ENCODE peak calls at places on chromosome 15, in four cellular contexts. D is fibroblast of lung; A is CD8-positive, alpha-beta T cell; X is AG10803. N is an unnamed sample.
A peak's percentile ranks its signal among the peaks of the same experiment; 100 is the strongest.

GRCh38 chr15:67690936-67691335 is 134.4 kb upstream of the SKOR1 start:
- DNase-seq in A (no peak), D (peak; percentile 90), X (peak; percentile 51), N (peak; percentile 37)

GRCh38 chr15:37101634-37102314 is 1.4 kb upstream of the MEIS2 start:
- DNase-seq in A (no peak), X (peak; percentile 69), D (peak; percentile 81), N (peak; percentile 42)

GRCh38 chr15:39666671-39667070 is 85.8 kb downstream of the THBS1 start:
- DNase-seq in A (no peak), X (peak; percentile 83), D (peak; percentile 86), N (no peak)

GRCh38 chr15:100001405-100001804 is 268.2 kb upstream of the LYSMD4 start:
- DNase-seq in X (no peak), D (peak; percentile 20), A (no peak), N (no peak)

GRCh38 chr15:37995461-37996347 is 61.3 kb downstream of the TMCO5A start:
- DNase-seq in A (no peak), X (peak; percentile 72), D (peak; percentile 73), N (peak; percentile 60)

GRCh38 chr15:65286069-65286703 is 497 bp downstream of the PARP16 start:
- DNase-seq in X (no peak), A (no peak), D (peak; percentile 38), N (no peak)

GRCh38 chr15:25408428-25408827 is 30.4 kb downstream of the UBE3A start:
- DNase-seq in A (no peak), X (no peak), D (peak; percentile 36), N (no peak)

GRCh38 chr15:72197460-72198409 is at the start of gene GRAMD2A:
- DNase-seq in X (peak; percentile 39), D (peak; percentile 55), A (no peak), N (no peak)

GRCh38 chr15:90618330-90619136 is 88.8 kb downstream of the CRTC3 start:
- DNase-seq in A (no peak), X (peak; percentile 34), D (no peak), N (no peak)

GRCh38 chr15:42137461-42138261 is 18.8 kb downstream of the PLA2G4F start:
- DNase-seq in D (peak; percentile 45), A (no peak), X (peak; percentile 52), N (peak; percentile 6)

GRCh38 chr15:31364301-31365031 is 37.8 kb downstream of the KLF13 start:
- DNase-seq in D (no peak), A (no peak), X (no peak), N (no peak)

GRCh38 chr15:96324192-96324895 is 6.2 kb upstream of the NR2F2 start:
- DNase-seq in D (peak; percentile 69), X (no peak), A (no peak), N (no peak)

GRCh38 chr15:48868549-48868948 is 9.4 kb upstream of the EID1 start:
- DNase-seq in D (peak; percentile 88), A (no peak), X (peak; percentile 64), N (no peak)

DNA sequence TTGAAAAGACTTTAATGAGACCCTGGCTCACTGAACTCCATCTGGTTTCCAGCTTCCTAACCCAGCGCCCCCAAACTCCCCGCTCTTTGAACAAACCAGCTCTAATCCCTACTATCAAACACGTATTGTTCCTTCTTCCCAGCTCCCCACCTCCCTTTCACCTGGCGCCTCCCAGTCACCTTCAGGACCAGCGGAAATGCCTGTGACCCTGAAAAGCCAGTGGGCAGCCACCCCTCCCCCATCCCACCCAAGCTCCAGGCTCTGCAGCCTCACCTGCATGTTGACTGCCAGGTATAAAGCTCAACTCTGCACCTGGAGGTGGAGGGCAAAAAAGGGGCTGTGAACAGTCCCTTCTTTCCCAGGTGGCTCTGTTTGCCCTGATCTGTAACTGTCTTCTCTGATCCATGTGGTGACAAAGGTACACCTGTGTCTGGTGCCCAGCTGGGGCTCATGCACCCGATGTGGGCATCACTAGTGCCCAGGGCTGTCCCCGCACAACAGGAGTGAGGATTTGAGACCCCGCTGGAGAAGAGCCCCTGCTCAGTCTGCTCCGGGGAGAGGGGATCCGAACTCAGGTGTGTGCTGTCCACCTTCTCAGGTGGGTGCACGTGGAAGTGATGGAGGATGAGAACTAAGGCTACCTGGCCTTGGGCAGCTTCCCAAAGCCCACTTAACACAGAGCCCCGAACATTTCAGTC is 129.0 kb downstream of the NSMCE3 start:
- DNase-seq in A (no peak), D (no peak), X (no peak), N (no peak)
- H3K4me3 ChIP-seq in A (no peak overlapping the region), D (no peak overlapping the region), X (no peak overlapping the region), N (no peak overlapping the region)

DNA sequence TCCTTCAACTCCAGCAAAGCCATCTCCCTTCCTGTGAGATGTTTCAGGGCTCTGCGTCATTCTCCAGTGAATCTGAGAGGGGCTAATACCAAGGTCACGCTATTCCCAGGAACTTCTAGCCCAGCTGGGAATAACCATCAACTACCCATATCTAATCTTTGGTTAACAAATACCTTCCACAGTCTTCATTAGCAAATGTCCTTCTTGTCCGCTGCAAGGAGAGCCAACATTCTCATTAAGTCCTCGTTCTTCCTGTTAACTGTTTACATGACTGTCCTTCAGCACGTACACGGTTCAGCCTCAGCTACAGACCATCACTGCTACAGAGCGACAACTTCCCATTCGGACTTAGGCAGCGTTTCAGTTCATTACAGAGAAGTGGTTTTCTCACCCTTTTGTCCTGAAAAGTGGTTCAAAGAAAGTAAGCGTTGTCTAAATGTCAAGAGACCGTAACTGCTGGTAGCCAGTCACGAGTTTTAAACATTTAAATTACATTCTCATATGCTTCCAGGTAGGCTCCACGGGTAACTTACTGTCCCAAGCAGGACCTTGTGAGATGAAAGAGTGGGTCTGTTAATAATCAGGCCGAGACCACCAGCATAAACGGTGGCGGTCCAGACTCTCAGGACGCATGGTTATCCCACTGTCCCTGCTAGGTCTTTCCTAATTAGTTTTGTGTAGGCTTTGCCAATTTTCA is 63.9 kb downstream of the CHSY1 start:
- DNase-seq in D (peak; percentile 99), X (peak; percentile 88), A (no peak), N (peak; percentile 92)
- H3K4me3 ChIP-seq in D (peak overlapping the region; percentile 49), X (peak overlapping the region; percentile 46), A (no peak overlapping the region), N (peak overlapping the region; percentile 8)

DNA sequence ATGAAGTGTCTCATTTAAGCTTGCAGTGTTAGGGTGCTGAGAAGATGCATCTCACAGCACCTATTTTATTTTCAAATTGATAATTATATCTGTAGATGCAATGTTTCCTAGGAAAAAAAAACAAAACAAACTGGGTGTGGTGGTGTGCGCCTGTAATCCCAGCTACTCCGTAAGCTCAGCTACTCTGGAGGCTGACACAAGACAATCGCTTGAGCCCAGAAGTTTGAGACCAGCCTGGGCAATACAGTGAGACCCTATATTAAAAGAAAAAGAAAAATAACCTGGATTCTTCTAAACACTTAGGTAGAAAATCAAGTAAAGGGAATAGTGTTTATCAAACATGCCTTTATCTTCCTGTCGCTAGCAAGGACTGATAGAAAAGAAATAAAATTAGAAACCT is 1.9 kb downstream of the MINDY2 start:
- DNase-seq in X (no peak), A (no peak), D (no peak), N (no peak)
- H3K4me3 ChIP-seq in X (peak overlapping the region; percentile 96), A (no peak overlapping the region), D (peak overlapping the region; percentile 96), N (peak overlapping the region; percentile 90)

GRCh38 chr15:73926191-73927002 is at the start of gene LOXL1:
- DNase-seq in X (peak; percentile 92), A (no peak), D (peak; percentile 95), N (peak; percentile 65)

GRCh38 chr15:73927003-73927475 is 777 bp downstream of the LOXL1 start:
- DNase-seq in A (no peak), D (no peak), X (peak; percentile 33), N (no peak)

GRCh38 chr15:73928241-73928579 is 1.9 kb downstream of the LOXL1 start:
- DNase-seq in X (no peak), D (no peak), A (no peak), N (no peak)

GRCh38 chr15:73928971-73929627 is 2.8 kb downstream of the LOXL1 start:
- DNase-seq in D (no peak), A (no peak), X (peak; percentile 53), N (no peak)

GRCh38 chr15:73927476-73928240 is 1.4 kb downstream of the LOXL1 start:
- DNase-seq in A (peak; percentile 56), X (peak; percentile 50), D (peak; percentile 53), N (no peak)
- H3K4me3 ChIP-seq in A (peak overlapping the region; percentile 79), X (peak overlapping the region; percentile 90), D (peak overlapping the region; percentile 83), N (peak overlapping the region; percentile 79)

DNA sequence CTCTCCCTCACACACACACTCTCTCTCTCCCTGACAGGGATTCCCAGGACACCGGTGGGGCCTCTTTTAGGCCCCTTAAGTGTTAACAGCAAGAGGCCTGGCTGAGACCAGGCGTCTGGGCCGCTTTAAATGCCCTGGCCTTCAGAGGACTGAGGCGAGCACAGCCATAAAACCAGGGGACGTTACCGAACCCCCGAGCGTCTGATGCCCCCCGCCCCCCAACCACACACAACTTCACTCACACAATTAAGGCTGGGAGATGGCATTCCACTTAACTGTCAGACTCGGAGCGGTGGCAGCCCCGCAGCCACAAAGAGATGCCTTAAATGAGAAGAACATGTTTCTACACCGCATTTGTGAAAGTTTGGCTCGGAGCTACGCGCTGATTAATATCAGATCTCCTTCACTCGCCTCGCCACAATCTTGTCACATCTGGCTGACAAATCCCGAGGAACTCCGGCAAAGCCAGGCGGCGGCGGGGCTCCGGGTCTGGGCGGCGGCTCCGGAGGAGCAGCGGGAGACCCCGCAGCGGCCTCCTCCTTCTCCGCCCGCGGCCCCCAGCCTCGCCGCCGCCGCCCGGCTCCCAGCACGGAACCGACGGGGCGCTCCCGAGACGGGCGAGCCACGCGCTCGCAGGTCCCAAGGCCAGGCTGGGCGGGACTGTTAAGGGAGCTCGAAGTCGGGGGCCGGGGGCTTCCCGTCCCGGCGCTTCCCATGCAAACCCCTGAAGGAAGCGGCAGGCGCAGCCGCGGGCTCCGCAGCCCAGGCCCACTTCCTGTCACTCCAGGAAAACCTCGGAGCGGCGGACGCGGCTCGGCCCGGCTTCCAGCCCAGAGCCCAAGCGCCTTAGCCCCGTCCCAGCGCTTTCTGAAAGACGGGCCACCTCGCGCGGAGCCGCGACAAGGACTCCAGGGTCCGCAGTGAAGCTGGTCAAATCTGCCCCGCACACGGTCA is 1.3 kb downstream of the BNC1 start:
- DNase-seq in D (peak; percentile 64), A (no peak), X (peak; percentile 80), N (no peak)
- H3K4me3 ChIP-seq in D (peak overlapping the region; percentile 69), A (no peak overlapping the region), X (peak overlapping the region; percentile 80), N (peak overlapping the region; percentile 67)

GRCh38 chr15:92801412-92801773 is 98.7 kb upstream of the CHD2 start:
- DNase-seq in X (peak; percentile 98), A (no peak), D (peak; percentile 98), N (peak; percentile 67)
- H3K4me3 ChIP-seq in X (peak overlapping the region; percentile 35), A (no peak overlapping the region), D (no peak overlapping the region), N (no peak overlapping the region)

N was measured in skeletal muscle cell.